ENCODE peak calls at places on chromosomes 7 and 10, in seven cellular contexts. E is CD8-positive, alpha-beta T cell; X is Panc1; F is GM23338; H is mucosa of descending colon; K is GM12865; Q is tibial artery. G is an unnamed sample.

GRCh38 chr10:125096371-125096770 is 64.0 kb downstream of the CTBP2 start:
- DNase-seq in E (no peak), X (no peak), F (no peak), H (no peak), K (peak; percentile 18), Q (no peak), G (no peak)

GRCh38 chr7:12436896-12437535 is 33.4 kb upstream of the VWDE start:
- DNase-seq in E (no peak), X (no peak), F (peak; percentile 72), H (no peak), K (peak; percentile 24), Q (no peak), G (peak; percentile 44)

GRCh38 chr7:92874567-92874966 is 38.2 kb upstream of the CDK6 start:
- DNase-seq in E (no peak), X (no peak), F (no peak), H (no peak), K (no peak), Q (no peak), G (no peak)

GRCh38 chr10:120666311-120666710 is 184.9 kb upstream of the WDR11 start:
- DNase-seq in E (no peak), X (no peak), F (no peak), H (no peak), K (no peak), Q (no peak), G (no peak)

GRCh38 chr7:129588268-129588667 is 23.3 kb upstream of the NRF1 start:
- DNase-seq in E (no peak), X (no peak), F (no peak), H (no peak), K (no peak), Q (no peak), G (no peak)

GRCh38 chr10:62996925-62997324 is 136.2 kb upstream of the NRBF2 start:
- DNase-seq in E (no peak), X (no peak), F (no peak), H (no peak), K (no peak), Q (no peak), G (no peak)

GRCh38 chr7:85041599-85042216 is 145.1 kb downstream of the SEMA3D start:
- DNase-seq in E (no peak), X (peak; percentile 67), F (peak; percentile 85), H (peak; percentile 81), K (peak; percentile 71), Q (peak; percentile 78), G (peak; percentile 76)

GRCh38 chr7:44959956-44960640 is 18.7 kb downstream of the MYO1G start:
- DNase-seq in E (no peak), X (no peak), F (no peak), H (no peak), K (peak; percentile 23), Q (peak; percentile 44), G (no peak)

GRCh38 chr7:157666530-157667040 is 329.8 kb downstream of the DNAJB6 start:
- DNase-seq in E (no peak), X (no peak), F (no peak), H (no peak), K (no peak), Q (no peak), G (no peak)

GRCh38 chr7:22632674-22633073 is 94.3 kb upstream of the IL6 start:
- DNase-seq in E (no peak), X (no peak), F (no peak), H (no peak), K (no peak), Q (no peak), G (no peak)

GRCh38 chr10:75662715-75663114 is 231.3 kb downstream of the LRMDA start:
- DNase-seq in E (no peak), X (no peak), F (no peak), H (peak; percentile 33), K (no peak), Q (peak; percentile 89), G (no peak)

GRCh38 chr7:34158754-34159153 is 253.4 kb downstream of the BMPER start:
- DNase-seq in E (no peak), X (no peak), F (peak; percentile 57), H (no peak), K (no peak), Q (no peak), G (no peak)
- TF ChIP-seq CTCF in E (no peak), X (peak; percentile 37), F (peak; percentile 41), H (no peak), K (no peak), Q (no peak), G (no peak)

DNA sequence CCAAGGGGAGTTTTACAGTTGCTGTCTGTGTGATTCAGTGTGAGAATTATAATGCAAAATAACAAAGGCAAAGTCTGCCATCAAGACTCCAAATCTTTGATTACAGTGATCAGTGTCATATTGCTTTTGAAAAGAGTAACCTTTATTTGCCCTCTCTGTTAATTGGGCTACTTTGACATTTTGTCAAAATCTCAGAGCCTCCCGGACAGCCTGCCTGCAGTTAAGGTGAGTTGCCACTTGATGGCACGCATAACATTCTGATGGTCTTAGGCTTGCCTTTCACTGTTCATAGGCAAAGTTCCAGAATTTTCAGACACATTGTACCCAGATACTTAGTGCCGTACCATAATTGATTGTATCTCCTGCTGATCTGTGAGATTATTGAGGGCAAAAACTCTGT is 253.5 kb downstream of the ABCA13 start:
- DNase-seq in E (no peak), X (no peak), F (peak; percentile 65), H (peak; percentile 12), K (peak; percentile 39), Q (no peak), G (no peak)
- TF ChIP-seq CTCF in E (no peak), X (peak; percentile 88), F (peak; percentile 75), H (no peak), K (peak; percentile 61), Q (no peak), G (peak; percentile 31)

GRCh38 chr7:146956853-146957252 is 840.3 kb downstream of the CNTNAP2 start:
- DNase-seq in E (no peak), X (peak; percentile 60), F (no peak), H (no peak), K (no peak), Q (no peak), G (no peak)

GRCh38 chr7:146966274-146966673 is 849.7 kb downstream of the CNTNAP2 start:
- DNase-seq in E (no peak), X (no peak), F (no peak), H (no peak), K (no peak), Q (no peak), G (no peak)

GRCh38 chr7:146961617-146962016 is 845.0 kb downstream of the CNTNAP2 start:
- DNase-seq in E (no peak), X (peak; percentile 83), F (no peak), H (no peak), K (no peak), Q (no peak), G (no peak)

GRCh38 chr7:146956323-146956722 is 839.7 kb downstream of the CNTNAP2 start:
- DNase-seq in E (no peak), X (no peak), F (no peak), H (no peak), K (no peak), Q (no peak), G (no peak)

DNA sequence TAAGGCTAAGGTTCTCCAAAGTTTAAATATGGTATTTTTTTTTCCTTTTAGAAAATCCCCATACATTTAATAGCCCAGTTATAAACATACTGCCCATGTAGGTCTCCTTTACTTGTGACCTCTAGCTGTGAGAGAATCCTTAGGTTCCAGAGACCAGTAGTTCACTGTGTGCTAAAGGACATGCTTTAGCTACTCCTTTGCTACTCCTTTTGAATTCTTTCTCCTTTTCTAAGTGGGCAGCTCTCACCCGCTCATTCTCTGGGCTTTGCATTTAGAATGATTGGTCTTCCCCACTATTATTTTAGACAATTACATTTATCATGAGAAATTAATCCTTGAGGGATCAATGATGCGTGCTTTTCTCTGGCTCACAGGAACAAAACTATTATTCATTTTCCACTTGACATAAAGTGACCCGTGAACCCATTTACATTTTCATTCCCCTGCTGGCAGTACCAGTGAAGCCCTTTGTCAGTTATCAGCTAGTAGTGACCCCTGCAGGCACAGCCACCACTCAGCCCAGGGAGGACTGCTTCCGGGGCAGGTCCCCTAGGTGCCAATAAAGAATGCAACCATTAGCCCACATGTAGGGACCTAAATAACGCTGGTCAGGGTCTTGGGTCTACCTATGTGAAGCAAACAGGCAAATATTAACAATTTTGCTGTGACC is 844.3 kb downstream of the CNTNAP2 start:
- DNase-seq in E (no peak), X (no peak), F (peak; percentile 29), H (no peak), K (no peak), Q (no peak), G (no peak)
- TF ChIP-seq CTCF in E (no peak), X (no peak), F (peak; percentile 38), H (no peak), K (no peak), Q (no peak), G (no peak)

DNA sequence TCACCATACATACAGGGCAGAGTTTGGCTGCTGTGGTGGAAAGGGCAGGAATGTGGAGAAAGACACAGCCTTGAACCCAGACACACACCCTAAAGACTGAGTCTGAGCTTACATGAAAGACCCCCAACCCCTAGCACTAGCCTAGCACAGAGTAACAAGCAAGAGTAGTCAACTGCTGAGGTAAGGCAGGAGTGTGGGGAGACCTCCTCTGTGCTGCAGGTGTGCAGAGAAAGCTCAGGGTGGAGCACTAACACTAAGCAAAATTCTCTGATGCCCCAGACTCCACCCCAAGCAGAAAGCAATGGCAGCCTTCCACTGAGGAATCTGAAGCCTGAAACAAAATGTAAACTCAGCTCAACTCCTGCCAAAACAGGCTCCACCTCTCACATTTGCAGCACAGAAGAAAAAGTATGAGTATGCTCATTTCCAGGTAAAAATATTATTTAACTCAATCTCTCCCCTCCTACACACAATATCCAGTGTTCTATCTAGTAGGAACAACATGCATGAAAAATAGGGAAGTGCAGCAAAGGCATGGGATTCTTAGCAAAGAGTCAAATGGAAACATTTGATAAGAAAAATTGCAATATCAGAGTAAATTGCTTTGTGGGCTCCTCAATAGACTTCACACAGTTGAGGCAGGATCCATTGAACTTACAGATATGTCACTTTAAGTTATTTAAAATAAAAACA is 151.1 kb downstream of the ANK3 start:
- DNase-seq in E (no peak), X (peak; percentile 15), F (peak; percentile 74), H (peak; percentile 3), K (peak; percentile 60), Q (no peak), G (no peak)
- TF ChIP-seq CTCF in E (no peak), X (peak; percentile 32), F (peak; percentile 55), H (no peak), K (peak; percentile 44), Q (no peak), G (no peak)